ENCODE peak calls at places on chromosomes 2 and 18, in four cellular contexts. C is upper lobe of left lung, Y is GM10248, W is K562. E is an unnamed sample.

GRCh38 chr2:96146151-96146880 is 1.1 kb upstream of the DUSP2 start:
- DNase-seq in C (peak; percentile 78), Y (peak; percentile 84), W (peak; percentile 44), E (no peak)

GRCh38 chr2:107932986-107933385 is 53.3 kb upstream of the SLC5A7 start:
- DNase-seq in C (no peak), Y (no peak), W (no peak), E (no peak)

GRCh38 chr2:68190991-68191731 is 33.5 kb downstream of the PNO1 start:
- DNase-seq in C (no peak), Y (no peak), W (no peak), E (no peak)

GRCh38 chr2:1628893-1629292 is 115.4 kb downstream of the PXDN start:
- DNase-seq in C (peak; percentile 80), Y (no peak), W (no peak), E (no peak)

GRCh38 chr2:12861344-12861942 is 144.7 kb downstream of the TRIB2 start:
- DNase-seq in C (no peak), Y (no peak), W (no peak), E (no peak)

GRCh38 chr18:23355206-23355605 is 97.9 kb upstream of the RIOK3 start:
- DNase-seq in C (no peak), Y (no peak), W (no peak), E (no peak)

GRCh38 chr2:9408641-9409151 is 14.6 kb downstream of the ITGB1BP1 start:
- DNase-seq in C (no peak), Y (no peak), W (no peak), E (no peak)

GRCh38 chr2:126655066-126655465 is 892 bp upstream of the GYPC start:
- DNase-seq in C (no peak), Y (no peak), W (peak; percentile 58), E (peak; percentile 43)

GRCh38 chr18:73669299-73669698 is 478.3 kb downstream of the FBXO15 start:
- DNase-seq in C (no peak), Y (no peak), W (no peak), E (no peak)

GRCh38 chr2:16400127-16400623 is 265.5 kb downstream of the CYRIA start:
- DNase-seq in C (peak; percentile 31), Y (no peak), W (peak; percentile 53), E (no peak)

GRCh38 chr2:36677995-36678605 is 18.4 kb upstream of the VIT start:
- DNase-seq in C (peak; percentile 25), Y (no peak), W (no peak), E (no peak)

GRCh38 chr2:15122915-15123314 is 438.2 kb downstream of the NBAS start:
- DNase-seq in C (no peak), Y (no peak), W (peak; percentile 40), E (no peak)

GRCh38 chr2:39265315-39265714 is 21.5 kb upstream of the CDKL4 start:
- DNase-seq in C (no peak), Y (no peak), W (no peak), E (no peak)

GRCh38 chr2:127829845-127830246 is 18.9 kb upstream of the WDR33 start:
- DNase-seq in C (peak; percentile 64), Y (peak; percentile 86), W (no peak), E (no peak)

GRCh38 chr2:204984421-204984925 is 439.2 kb downstream of the PARD3B start:
- DNase-seq in C (no peak), Y (no peak), W (no peak), E (no peak)

GRCh38 chr2:27992787-27993747 is 102.5 kb downstream of the BABAM2 start:
- DNase-seq in C (no peak), Y (no peak), W (no peak), E (no peak)

GRCh38 chr2:128502638-128503246 is 184.1 kb upstream of the HS6ST1 start:
- DNase-seq in C (peak; percentile 15), Y (no peak), W (no peak), E (peak; percentile 49)

GRCh38 chr2:20401495-20401855 is 45.4 kb upstream of the RHOB start:
- DNase-seq in C (peak; percentile 6), Y (no peak), W (no peak), E (no peak)

GRCh38 chr2:47917562-47917961 is 11.3 kb upstream of the FBXO11 start:
- DNase-seq in C (no peak), Y (no peak), W (no peak), E (no peak)

GRCh38 chr2:176087330-176088047 is 3.7 kb upstream of the EVX2 start:
- DNase-seq in C (no peak), Y (no peak), W (no peak), E (no peak)

GRCh38 chr2:176084629-176085119 is 912 bp upstream of the EVX2 start:
- DNase-seq in C (no peak), Y (no peak), W (no peak), E (no peak)

GRCh38 chr2:176085120-176085788 is 1.5 kb upstream of the EVX2 start:
- DNase-seq in C (no peak), Y (no peak), W (no peak), E (peak; percentile 66)

GRCh38 chr2:176088048-176088936 is 4.2 kb upstream of the HOXD13 start:
- DNase-seq in C (no peak), Y (peak; percentile 54), W (peak; percentile 71), E (peak; percentile 80)

DNA sequence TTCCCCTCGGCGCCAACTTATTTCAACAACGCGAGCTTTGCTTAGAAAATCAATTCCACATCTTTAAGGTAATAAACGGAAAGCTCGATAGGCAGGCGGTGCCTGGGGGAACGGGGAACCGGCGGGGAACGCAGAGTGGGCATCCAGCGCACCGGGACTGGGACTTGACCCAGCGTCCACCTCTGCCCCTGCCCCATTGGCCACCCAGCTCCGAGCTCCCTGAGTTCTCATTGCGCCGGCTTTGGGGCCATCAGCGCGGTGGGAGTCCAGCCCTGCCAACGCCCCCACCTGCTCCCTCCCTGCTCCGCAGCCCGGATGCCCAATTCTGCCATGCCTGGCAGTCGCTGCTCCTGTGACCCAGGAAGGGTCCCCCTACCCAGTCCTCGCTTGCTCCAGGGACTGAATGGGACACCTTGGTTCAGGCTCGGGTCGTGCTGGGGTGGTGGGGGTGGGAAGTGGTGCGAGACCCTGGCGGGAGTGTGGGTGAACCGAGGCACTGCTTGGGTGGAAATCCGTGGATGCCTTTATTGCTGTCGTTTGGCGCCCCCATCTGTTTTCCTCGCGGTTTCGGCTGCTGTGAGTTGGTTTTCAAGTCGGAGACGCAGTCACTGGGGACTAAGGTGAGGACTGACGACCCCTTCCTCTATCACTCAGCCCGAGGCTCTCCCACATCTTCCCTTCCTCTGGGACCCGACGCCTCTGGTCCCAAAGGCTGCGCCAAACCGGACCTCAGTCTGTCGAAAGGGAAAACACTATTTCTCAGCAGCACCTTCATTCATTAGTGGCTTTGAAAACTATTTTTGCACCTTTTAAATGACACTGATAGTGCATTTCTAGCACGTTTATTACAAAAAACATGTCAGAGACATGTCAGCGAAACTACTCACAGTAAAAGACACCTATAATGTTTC is 2.4 kb upstream of the EVX2 start:
- DNase-seq in C (no peak), Y (no peak), W (peak; percentile 54), E (peak; percentile 70)
- TF ChIP-seq CTCF in C (peak; percentile 8), Y (peak; percentile 49), W (peak; percentile 75), E (peak; percentile 73)

GRCh38 chr2:113977660-113978523 is 88.0 kb downstream of the ACTR3 start:
- DNase-seq in C (no peak), Y (no peak), W (no peak), E (no peak)
- TF ChIP-seq CTCF in C (no peak), Y (no peak), W (no peak), E (peak; percentile 72)

GRCh38 chr2:132668189-132668833 is 1.7 kb downstream of the LYPD1 start:
- DNase-seq in C (no peak), Y (no peak), W (no peak), E (no peak)

GRCh38 chr2:132667716-132668115 is 2.3 kb downstream of the LYPD1 start:
- DNase-seq in C (no peak), Y (no peak), W (no peak), E (no peak)

GRCh38 chr2:132670104-132670960 is at the start of gene LYPD1:
- DNase-seq in C (no peak), Y (no peak), W (no peak), E (no peak)

GRCh38 chr2:132669854-132670103 is 226 bp downstream of the LYPD1 start:
- DNase-seq in C (no peak), Y (no peak), W (no peak), E (no peak)

GRCh38 chr2:132668986-132669853 is 785 bp downstream of the LYPD1 start:
- DNase-seq in C (no peak), Y (no peak), W (no peak), E (no peak)
- TF ChIP-seq CTCF in C (no peak), Y (no peak), W (no peak), E (no peak)

DNA sequence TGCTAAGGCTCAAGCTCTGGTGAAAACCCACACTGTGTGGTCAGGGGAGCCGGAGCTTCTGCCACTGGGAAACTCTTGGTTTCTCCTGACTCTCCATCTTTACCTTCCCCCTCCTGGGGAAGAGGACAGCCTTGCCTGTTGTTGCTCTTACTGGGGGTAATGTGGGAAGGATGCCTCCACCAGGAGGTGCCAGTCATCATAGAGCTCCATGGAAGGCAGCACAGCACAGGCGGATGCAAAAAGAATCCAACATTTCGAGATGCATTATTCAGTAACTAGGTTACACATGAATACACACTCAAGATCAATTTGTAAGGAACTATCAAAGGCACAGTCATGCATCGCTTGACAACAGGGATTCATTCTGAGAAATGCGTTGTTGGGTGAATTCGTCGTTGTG is 322.6 kb downstream of the AFF3 start:
- DNase-seq in C (no peak), Y (no peak), W (no peak), E (no peak)
- TF ChIP-seq CTCF in C (no peak), Y (no peak), W (no peak), E (peak; percentile 45)

GRCh38 chr2:3257842-3258241 is 119.8 kb downstream of the EIPR1 start:
- DNase-seq in C (no peak), Y (no peak), W (no peak), E (no peak)
- TF ChIP-seq CTCF in C (no peak), Y (no peak), W (no peak), E (no peak)

E was measured in type B pancreatic cell.